ENCODE peak calls at places on chromosomes 1 and 21, in five cellular contexts. O, B, M, Q and D are unnamed samples.

GRCh38 chr1:28915036-28915895 is 897 bp downstream of the EPB41 start:
- DNase-seq in O (peak; percentile 62), B (peak; percentile 20), M (no peak), Q (peak; percentile 56), D (peak; percentile 70)

GRCh38 chr1:39943471-39944290 is 11.3 kb upstream of the MFSD2A start:
- DNase-seq in O (no peak), B (no peak), M (no peak), Q (peak; percentile 79), D (no peak)

GRCh38 chr21:44390886-44391285 is 37.5 kb downstream of the TRPM2 start:
- DNase-seq in O (no peak), B (no peak), M (no peak), Q (no peak), D (no peak)

GRCh38 chr1:1630965-1631792 is 794 bp upstream of the MMP23B start:
- DNase-seq in O (no peak), B (no peak), M (peak; percentile 77), Q (peak; percentile 23), D (peak; percentile 5)

GRCh38 chr1:226631229-226632000 is 82.9 kb downstream of the STUM start:
- DNase-seq in O (no peak), B (no peak), M (no peak), Q (no peak), D (no peak)

GRCh38 chr1:42146127-42146915 is 6.9 kb upstream of the GUCA2B start:
- DNase-seq in O (no peak), B (no peak), M (no peak), Q (no peak), D (no peak)

GRCh38 chr1:161439280-161440232 is 65.7 kb upstream of the FCGR2A start:
- DNase-seq in O (no peak), B (no peak), M (no peak), Q (peak; percentile 31), D (peak; percentile 13)

GRCh38 chr1:94324168-94324544 is 86.8 kb upstream of the ARHGAP29 start:
- DNase-seq in O (no peak), B (no peak), M (no peak), Q (peak; percentile 93), D (no peak)

GRCh38 chr1:238677567-238677966 is 708.8 kb upstream of the CHRM3 start:
- DNase-seq in O (no peak), B (no peak), M (no peak), Q (peak; percentile 46), D (no peak)

GRCh38 chr1:92832537-92833160 is 809 bp downstream of the RPL5 start:
- DNase-seq in O (no peak), B (no peak), M (no peak), Q (no peak), D (no peak)

GRCh38 chr1:92831368-92831761 is 475 bp upstream of the RPL5 start:
- DNase-seq in O (no peak), B (no peak), M (no peak), Q (no peak), D (no peak)

GRCh38 chr1:92834617-92835016 is 2.8 kb downstream of the RPL5 start:
- DNase-seq in O (no peak), B (no peak), M (no peak), Q (no peak), D (no peak)

GRCh38 chr1:92831762-92832536 is at the start of gene RPL5:
- DNase-seq in O (peak; percentile 98), B (peak; percentile 95), M (peak; percentile 97), Q (peak; percentile 98), D (peak; percentile 96)

DNA sequence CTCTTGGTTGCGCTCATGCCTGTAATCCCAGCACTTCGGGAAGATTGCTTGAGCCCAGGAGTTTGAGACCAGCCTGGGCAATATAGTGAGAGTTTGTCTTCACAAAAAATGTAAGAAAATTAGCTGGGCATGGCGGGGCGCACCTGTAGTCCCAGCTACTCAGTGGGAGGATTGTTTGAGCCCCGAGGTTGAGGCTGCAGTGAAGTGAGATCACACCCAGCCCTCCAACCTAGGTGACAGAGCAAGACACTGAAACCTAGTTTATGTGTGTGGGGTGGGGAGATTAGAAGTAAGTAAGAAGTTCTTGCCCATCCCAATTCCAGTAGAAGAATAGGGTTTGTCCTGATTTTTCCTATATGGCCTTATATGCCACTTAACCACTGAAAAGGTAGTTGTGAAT is 2.0 kb downstream of the RPL5 start:
- DNase-seq in O (no peak), B (no peak), M (no peak), Q (no peak), D (no peak)
- H3K4me3 ChIP-seq in O (peak overlapping the region; percentile 78), B (no peak overlapping the region), M (peak overlapping the region; percentile 78), Q (peak overlapping the region; percentile 98), D (peak overlapping the region; percentile 98)

DNA sequence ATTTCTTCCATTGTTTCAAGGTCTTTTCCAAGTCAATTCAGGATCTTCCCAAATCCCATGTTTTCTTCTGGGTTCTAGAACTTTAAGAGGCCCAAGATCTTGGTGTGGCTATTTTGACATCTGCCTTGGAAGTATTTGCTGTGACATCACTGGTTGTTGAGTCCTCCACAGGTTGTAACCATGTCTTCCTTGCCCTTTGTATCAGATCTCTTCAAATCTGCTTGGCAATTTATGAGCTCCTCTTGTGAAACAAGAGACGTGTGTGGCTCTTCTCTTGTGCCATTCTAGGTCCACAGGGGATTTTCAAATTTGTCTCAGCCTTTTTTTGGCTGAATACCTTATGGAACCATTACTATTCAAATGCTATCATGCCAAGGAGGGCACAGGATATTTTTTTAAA is 60.3 kb upstream of the KCNK2 start:
- DNase-seq in O (no peak), B (no peak), M (no peak), Q (no peak), D (no peak)
- H3K4me3 ChIP-seq in O (no peak overlapping the region), B (no peak overlapping the region), M (no peak overlapping the region), Q (no peak overlapping the region), D (no peak overlapping the region)

DNA sequence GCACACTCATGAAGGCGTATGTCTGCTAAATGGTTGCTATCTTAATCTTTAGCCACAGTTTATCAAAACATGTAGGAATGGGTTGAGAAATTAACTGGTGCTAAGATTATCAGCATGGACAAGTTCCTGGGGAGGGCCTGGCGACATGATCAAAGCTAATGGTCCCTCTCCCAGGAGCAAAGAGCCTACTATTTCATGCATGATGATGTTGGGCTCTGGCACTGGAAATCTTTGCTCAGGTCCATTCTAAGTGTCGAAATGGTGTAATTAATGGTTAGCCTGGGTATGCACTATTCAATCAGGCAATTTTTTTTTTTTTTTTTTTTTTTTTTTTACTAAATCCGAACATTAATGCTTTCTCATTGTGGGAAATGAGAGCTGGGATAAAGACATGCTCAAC is 91.8 kb downstream of the SLC45A1 start:
- DNase-seq in O (no peak), B (no peak), M (no peak), Q (no peak), D (no peak)
- H3K4me3 ChIP-seq in O (no peak overlapping the region), B (no peak overlapping the region), M (no peak overlapping the region), Q (no peak overlapping the region), D (no peak overlapping the region)

GRCh38 chr1:180838535-180838934 is 74.2 kb upstream of the KIAA1614 start:
- DNase-seq in O (no peak), B (no peak), M (no peak), Q (no peak), D (no peak)
- H3K4me3 ChIP-seq in O (no peak overlapping the region), B (no peak overlapping the region), M (no peak overlapping the region), Q (no peak overlapping the region), D (no peak overlapping the region)

DNA sequence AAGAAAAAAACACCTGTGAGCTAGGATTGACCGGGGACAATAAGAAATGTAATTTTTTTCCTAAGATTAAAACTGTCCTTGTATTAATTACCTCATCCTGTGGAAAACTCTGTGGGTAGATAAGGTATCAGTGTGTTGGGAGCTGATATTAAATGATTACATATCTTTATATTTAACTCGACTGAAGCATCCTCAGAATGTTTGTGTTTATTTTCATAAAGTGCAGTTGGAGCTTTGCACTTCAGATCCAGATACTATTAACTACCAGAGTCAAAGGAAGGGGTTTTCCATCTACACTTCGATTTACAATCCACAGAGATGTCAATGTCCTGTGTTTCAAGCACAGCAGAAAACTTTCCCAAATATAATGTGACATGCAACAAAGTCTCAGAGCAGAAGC is 164.5 kb downstream of the NR5A2 start:
- DNase-seq in O (no peak), B (no peak), M (no peak), Q (no peak), D (no peak)
- H3K4me3 ChIP-seq in O (no peak overlapping the region), B (no peak overlapping the region), M (no peak overlapping the region), Q (no peak overlapping the region), D (no peak overlapping the region)